ENCODE peak calls at places on chromosome 12, in six cellular contexts. I is dorsolateral prefrontal cortex, C is endothelial cell, U is RWPE2, K is germinal center, R is Caco-2. G is an unnamed sample.

GRCh38 chr12:101616027-101616494 is 21.3 kb downstream of the MYBPC1 start:
- DNase-seq in I (no peak), C (no peak), U (no peak), K (no peak), R (no peak), G (no peak)

GRCh38 chr12:106300761-106301160 is 1.8 kb upstream of the TCP11L2 start:
- DNase-seq in I (no peak), C (no peak), U (no peak), K (no peak), R (no peak), G (no peak)

GRCh38 chr12:76790564-76791552 is 26.9 kb downstream of the ZDHHC17 start:
- DNase-seq in I (no peak), C (no peak), U (no peak), K (peak; percentile 37), R (no peak), G (no peak)

GRCh38 chr12:84033162-84033561 is 879.4 kb downstream of the SLC6A15 start:
- DNase-seq in I (no peak), C (no peak), U (no peak), K (no peak), R (no peak), G (no peak)

GRCh38 chr12:32163596-32163995 is 56.9 kb downstream of the BICD1 start:
- DNase-seq in I (no peak), C (no peak), U (no peak), K (no peak), R (no peak), G (no peak)

GRCh38 chr12:106679576-106679975 is 94.9 kb upstream of the RIC8B start:
- DNase-seq in I (no peak), C (no peak), U (no peak), K (no peak), R (no peak), G (no peak)

GRCh38 chr12:54191550-54192022 is 2.8 kb upstream of the SMUG1 start:
- DNase-seq in I (peak; percentile 80), C (peak; percentile 85), U (no peak), K (peak; percentile 87), R (peak; percentile 87), G (no peak)

GRCh38 chr12:23944067-23944466 is 5.4 kb downstream of the SOX5 start:
- DNase-seq in I (no peak), C (no peak), U (no peak), K (no peak), R (no peak), G (no peak)

GRCh38 chr12:55906056-55906455 is 21.6 kb downstream of the PYM1 start:
- DNase-seq in I (no peak), C (no peak), U (no peak), K (no peak), R (no peak), G (no peak)

GRCh38 chr12:49748306-49748705 is 6.9 kb downstream of the TMBIM6 start:
- DNase-seq in I (no peak), C (no peak), U (no peak), K (no peak), R (no peak), G (no peak)

GRCh38 chr12:113151655-113152054 is 2.1 kb downstream of the CFAP73 start:
- DNase-seq in I (no peak), C (no peak), U (no peak), K (no peak), R (no peak), G (no peak)

GRCh38 chr12:130127527-130127908 is 34.7 kb upstream of the FZD10 start:
- DNase-seq in I (no peak), C (no peak), U (no peak), K (no peak), R (no peak), G (no peak)

GRCh38 chr12:110537605-110538409 is 35.7 kb downstream of the RAD9B start:
- DNase-seq in I (no peak), C (no peak), U (peak; percentile 89), K (no peak), R (no peak), G (no peak)

GRCh38 chr12:25625146-25625545 is 72.1 kb upstream of the LMNTD1 start:
- DNase-seq in I (no peak), C (no peak), U (no peak), K (no peak), R (no peak), G (no peak)

GRCh38 chr12:124489915-124490583 is 77.4 kb downstream of the NCOR2 start:
- DNase-seq in I (no peak), C (no peak), U (no peak), K (no peak), R (no peak), G (no peak)

GRCh38 chr12:91326043-91327027 is 143.7 kb upstream of the DCN start:
- DNase-seq in I (no peak), C (peak; percentile 64), U (no peak), K (peak; percentile 39), R (peak; percentile 38), G (no peak)

GRCh38 chr12:103268831-103269514 is 226.8 kb downstream of the C12orf42 start:
- DNase-seq in I (no peak), C (no peak), U (no peak), K (no peak), R (no peak), G (no peak)

GRCh38 chr12:124750787-124751471 is 112.7 kb downstream of the SCARB1 start:
- DNase-seq in I (no peak), C (peak; percentile 23), U (no peak), K (no peak), R (peak; percentile 57), G (no peak)

GRCh38 chr12:63038361-63039100 is 103.6 kb upstream of the PPM1H start:
- DNase-seq in I (no peak), C (no peak), U (no peak), K (no peak), R (no peak), G (no peak)

GRCh38 chr12:131327521-131328488 is 374.1 kb downstream of the ADGRD1 start:
- DNase-seq in I (no peak), C (no peak), U (no peak), K (no peak), R (no peak), G (no peak)

GRCh38 chr12:20370841-20371240 is 2.5 kb downstream of the PDE3A start:
- DNase-seq in I (no peak), C (no peak), U (no peak), K (no peak), R (no peak), G (no peak)

GRCh38 chr12:23585782-23586163 is 363.7 kb downstream of the SOX5 start:
- DNase-seq in I (no peak), C (no peak), U (no peak), K (no peak), R (peak; percentile 69), G (no peak)

GRCh38 chr12:21823581-21823980 is 49.1 kb upstream of the KCNJ8 start:
- DNase-seq in I (peak; percentile 5), C (no peak), U (no peak), K (no peak), R (no peak), G (no peak)

GRCh38 chr12:119676022-119676421 is 8.1 kb downstream of the PRKAB1 start:
- DNase-seq in I (no peak), C (no peak), U (no peak), K (no peak), R (no peak), G (no peak)

GRCh38 chr12:53623986-53624385 is 2.2 kb downstream of the ATF7 start:
- DNase-seq in I (no peak), C (no peak), U (no peak), K (no peak), R (no peak), G (no peak)

GRCh38 chr12:120851939-120852338 is 52.2 kb downstream of the SPPL3 start:
- DNase-seq in I (no peak), C (no peak), U (no peak), K (no peak), R (no peak), G (no peak)

GRCh38 chr12:83506841-83507240 is 820.1 kb downstream of the TMTC2 start:
- DNase-seq in I (no peak), C (no peak), U (no peak), K (no peak), R (no peak), G (no peak)

GRCh38 chr12:130965214-130965613 is 11.5 kb downstream of the ADGRD1 start:
- DNase-seq in I (no peak), C (no peak), U (no peak), K (no peak), R (no peak), G (no peak)

G was measured in chondrocyte.